ENCODE peak calls at places on chromosomes 1 and 21, in seven cellular contexts. N, K, J, D, L, A and W are unnamed samples.

GRCh38 chr1:67978988-67979516 is 71.4 kb downstream of the DIRAS3 start:
- DNase-seq in A (no peak), K (no peak), D (no peak), N (no peak), L (peak; percentile 37), J (no peak), W (no peak)

GRCh38 chr1:62175568-62176179 is 19.0 kb upstream of the L1TD1 start:
- DNase-seq in J (peak; percentile 52), L (peak; percentile 47), D (peak; percentile 13), A (peak; percentile 12), K (no peak), N (no peak), W (peak; percentile 1)

GRCh38 chr1:178109348-178110143 is 15.6 kb downstream of the RASAL2 start:
- DNase-seq in D (no peak), J (no peak), A (no peak), L (no peak), K (no peak), N (no peak), W (no peak)

GRCh38 chr1:225919906-225920305 is 4.1 kb downstream of the PYCR2 start:
- DNase-seq in D (no peak), K (peak; percentile 66), A (no peak), N (peak; percentile 73), L (no peak), J (peak; percentile 95), W (no peak)

GRCh38 chr1:100348549-100349144 is 3.7 kb upstream of the CDC14A start:
- DNase-seq in L (no peak), K (no peak), N (no peak), A (no peak), D (no peak), J (no peak), W (no peak)

GRCh38 chr1:211517006-211517405 is 25.0 kb upstream of the RD3 start:
- DNase-seq in N (no peak), K (no peak), L (peak; percentile 33), A (no peak), D (no peak), J (no peak), W (no peak)

GRCh38 chr1:205976036-205976435 is 27.2 kb downstream of the RAB7B start:
- DNase-seq in N (no peak), K (no peak), A (no peak), J (no peak), D (no peak), L (no peak), W (no peak)

GRCh38 chr1:199218533-199218932 is 579.7 kb downstream of the PTPRC start:
- DNase-seq in L (no peak), A (peak; percentile 51), K (no peak), N (no peak), J (no peak), D (no peak), W (no peak)

GRCh38 chr1:115429242-115429641 is 91.2 kb upstream of the NGF start:
- DNase-seq in D (no peak), J (no peak), K (no peak), A (no peak), N (no peak), L (no peak), W (no peak)

GRCh38 chr1:32539584-32540571 is 651 bp downstream of the ZBTB8A start:
- DNase-seq in L (no peak), J (peak; percentile 28), K (peak; percentile 33), D (no peak), N (peak; percentile 24), A (no peak), W (no peak)

GRCh38 chr21:28663111-28663693 is 329.5 kb downstream of the LTN1 start:
- DNase-seq in L (no peak), A (no peak), D (no peak), J (no peak), K (no peak), N (no peak), W (no peak)

GRCh38 chr1:208668991-208669390 is 424.8 kb upstream of the PLXNA2 start:
- DNase-seq in A (no peak), D (no peak), K (no peak), J (no peak), L (no peak), N (no peak), W (no peak)

GRCh38 chr1:81157686-81158085 is 643.0 kb upstream of the ADGRL2 start:
- DNase-seq in N (no peak), A (no peak), D (no peak), K (no peak), J (no peak), L (no peak), W (no peak)

DNA sequence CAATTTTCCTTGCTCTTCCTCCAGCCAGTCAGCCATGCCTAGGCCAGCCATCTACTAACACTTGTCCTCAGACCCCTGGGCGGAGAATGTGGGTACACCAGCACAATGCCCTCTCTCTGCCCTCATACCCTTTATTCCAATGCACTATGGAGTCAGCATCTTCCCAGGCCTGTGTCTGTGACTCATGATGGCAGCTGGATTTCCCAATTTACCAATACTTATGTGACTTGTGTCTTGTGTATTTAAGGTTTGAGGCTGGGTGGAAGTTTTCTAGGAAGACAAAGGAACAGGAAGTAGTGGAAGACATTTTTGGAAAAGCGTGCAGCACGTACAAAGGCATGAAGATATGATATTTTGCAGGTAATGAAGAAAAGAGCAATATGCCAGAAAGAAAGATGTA is 114.3 kb downstream of the NMNAT2 start:
- DNase-seq in K (no peak), L (no peak), J (no peak), A (no peak), D (no peak), N (no peak), W (no peak)
- H3K36me3 ChIP-seq in K (no peaks in the 10 kb centered on the region), L (no peaks in the 10 kb centered on the region), J (no peaks in the 10 kb centered on the region), A (no peaks in the 10 kb centered on the region), D (no peaks in the 10 kb centered on the region), N (no peaks in the 10 kb centered on the region), W (no peaks in the 10 kb centered on the region)

GRCh38 chr1:6526316-6526715 is 28.0 kb downstream of the NOL9 start:
- DNase-seq in N (no peak), J (no peak), D (no peak), K (no peak), L (no peak), A (no peak), W (no peak)
- H3K36me3 ChIP-seq in N (peaks cover 64% of the 10 kb centered on the region), J (peaks cover 27% of the 10 kb centered on the region), D (peaks cover 46% of the 10 kb centered on the region), K (peaks cover 74% of the 10 kb centered on the region), L (peaks cover 22% of the 10 kb centered on the region), A (peaks cover 77% of the 10 kb centered on the region), W (peaks cover 23% of the 10 kb centered on the region)

GRCh38 chr1:35178874-35179380 is 14.0 kb downstream of the SFPQ start:
- DNase-seq in D (no peak), N (no peak), A (no peak), L (peak; percentile 85), J (no peak), K (no peak), W (no peak)
- H3K36me3 ChIP-seq in D (peaks cover 73% of the 10 kb centered on the region), N (peaks cover 95% of the 10 kb centered on the region), A (peaks cover 100% of the 10 kb centered on the region), L (peaks cover 18% of the 10 kb centered on the region), J (peaks cover 41% of the 10 kb centered on the region), K (peaks cover 100% of the 10 kb centered on the region), W (peaks cover 69% of the 10 kb centered on the region)

GRCh38 chr21:44774972-44775371 is 26.6 kb downstream of the UBE2G2 start:
- DNase-seq in L (no peak), D (no peak), A (no peak), N (no peak), J (no peak), K (no peak), W (no peak)
- H3K36me3 ChIP-seq in L (peaks cover 23% of the 10 kb centered on the region), D (peaks cover 39% of the 10 kb centered on the region), A (peaks cover 100% of the 10 kb centered on the region), N (peaks cover 81% of the 10 kb centered on the region), J (peaks cover 13% of the 10 kb centered on the region), K (peaks cover 85% of the 10 kb centered on the region), W (peaks cover 44% of the 10 kb centered on the region)